ENCODE peak calls at places on chromosomes 6 and 20, in seven cellular contexts. One of them, this sample, is unnamed.

GRCh38 chr6:82144007-82144851 is 103.3 kb downstream of the IBTK start:
- DNase-seq in neuronal stem cell: no peak
- DNase-seq in IMR-90: peak; percentile 98
- DNase-seq in H9: no peak
- DNase-seq in mesendoderm: peak; percentile 6
- DNase-seq in mesenchymal stem cell: peak; percentile 98
- DNase-seq in H1: no peak
- DNase-seq in this sample: peak; percentile 81

GRCh38 chr20:25539742-25540201 is 45.6 kb downstream of the NINL start:
- DNase-seq in H1: no peak
- DNase-seq in H9: no peak
- DNase-seq in neuronal stem cell: no peak
- DNase-seq in IMR-90: peak; percentile 52
- DNase-seq in mesendoderm: no peak
- DNase-seq in mesenchymal stem cell: no peak
- DNase-seq in this sample: no peak

GRCh38 chr20:57258055-57258454 is 8.4 kb downstream of the BMP7 start:
- DNase-seq in H9: no peak
- DNase-seq in H1: no peak
- DNase-seq in neuronal stem cell: no peak
- DNase-seq in mesenchymal stem cell: no peak
- DNase-seq in IMR-90: no peak
- DNase-seq in mesendoderm: no peak
- DNase-seq in this sample: no peak

GRCh38 chr6:36129889-36130671 is at the start of gene MAPK13:
- DNase-seq in mesendoderm: peak; percentile 19
- DNase-seq in IMR-90: peak; percentile 40
- DNase-seq in H1: no peak
- DNase-seq in H9: peak; percentile 59
- DNase-seq in mesenchymal stem cell: peak; percentile 64
- DNase-seq in neuronal stem cell: no peak
- DNase-seq in this sample: no peak

GRCh38 chr6:137904822-137905617 is 38.0 kb downstream of the TNFAIP3 start:
- DNase-seq in IMR-90: no peak
- DNase-seq in mesendoderm: no peak
- DNase-seq in mesenchymal stem cell: no peak
- DNase-seq in neuronal stem cell: no peak
- DNase-seq in H1: no peak
- DNase-seq in H9: no peak
- DNase-seq in this sample: no peak

GRCh38 chr6:52929321-52930164 is 20.0 kb upstream of the GSTA3 start:
- DNase-seq in IMR-90: peak; percentile 93
- DNase-seq in neuronal stem cell: no peak
- DNase-seq in H1: no peak
- DNase-seq in mesenchymal stem cell: peak; percentile 81
- DNase-seq in mesendoderm: no peak
- DNase-seq in H9: no peak
- DNase-seq in this sample: peak; percentile 73

GRCh38 chr20:44547419-44547818 is 25.5 kb upstream of the SERINC3 start:
- DNase-seq in mesendoderm: no peak
- DNase-seq in H1: no peak
- DNase-seq in H9: no peak
- DNase-seq in neuronal stem cell: no peak
- DNase-seq in mesenchymal stem cell: no peak
- DNase-seq in IMR-90: no peak
- DNase-seq in this sample: no peak

GRCh38 chr6:42726485-42727083 is 4.2 kb upstream of the PRPH2 start:
- DNase-seq in IMR-90: peak; percentile 91
- DNase-seq in neuronal stem cell: peak; percentile 74
- DNase-seq in mesenchymal stem cell: peak; percentile 90
- DNase-seq in H1: no peak
- DNase-seq in H9: peak; percentile 65
- DNase-seq in mesendoderm: peak; percentile 85
- DNase-seq in this sample: peak; percentile 56

GRCh38 chr20:3080939-3081388 is 3.6 kb downstream of the AVP start:
- DNase-seq in mesenchymal stem cell: no peak
- DNase-seq in H1: no peak
- DNase-seq in IMR-90: peak; percentile 18
- DNase-seq in H9: no peak
- DNase-seq in neuronal stem cell: no peak
- DNase-seq in mesendoderm: no peak
- DNase-seq in this sample: no peak

GRCh38 chr6:160116411-160116810 is 5.2 kb upstream of the SLC22A1 start:
- DNase-seq in H9: peak; percentile 12
- DNase-seq in mesendoderm: no peak
- DNase-seq in neuronal stem cell: no peak
- DNase-seq in IMR-90: no peak
- DNase-seq in H1: no peak
- DNase-seq in mesenchymal stem cell: no peak
- DNase-seq in this sample: no peak

GRCh38 chr6:136226027-136226673 is 24.0 kb downstream of the MTFR2 start:
- DNase-seq in mesenchymal stem cell: peak; percentile 70
- DNase-seq in H1: no peak
- DNase-seq in mesendoderm: peak; percentile 45
- DNase-seq in IMR-90: peak; percentile 67
- DNase-seq in H9: peak; percentile 36
- DNase-seq in neuronal stem cell: peak; percentile 42
- DNase-seq in this sample: peak; percentile 31

GRCh38 chr6:10272591-10272990 is 142.3 kb downstream of the TFAP2A start:
- DNase-seq in mesenchymal stem cell: no peak
- DNase-seq in IMR-90: no peak
- DNase-seq in H9: no peak
- DNase-seq in mesendoderm: no peak
- DNase-seq in neuronal stem cell: no peak
- DNase-seq in H1: no peak
- DNase-seq in this sample: no peak

GRCh38 chr6:163944897-163945296 is 530.4 kb downstream of the QKI start:
- DNase-seq in IMR-90: no peak
- DNase-seq in mesendoderm: peak; percentile 33
- DNase-seq in H1: no peak
- DNase-seq in H9: no peak
- DNase-seq in neuronal stem cell: no peak
- DNase-seq in mesenchymal stem cell: no peak
- DNase-seq in this sample: no peak

GRCh38 chr20:50762435-50763201 is 31.2 kb downstream of the PARD6B start:
- DNase-seq in IMR-90: peak; percentile 76
- DNase-seq in H9: no peak
- DNase-seq in mesendoderm: no peak
- DNase-seq in H1: no peak
- DNase-seq in neuronal stem cell: no peak
- DNase-seq in mesenchymal stem cell: no peak
- DNase-seq in this sample: peak; percentile 64

GRCh38 chr20:20199338-20200160 is 147.2 kb downstream of the CFAP61 start:
- DNase-seq in H1: no peak
- DNase-seq in IMR-90: no peak
- DNase-seq in mesenchymal stem cell: no peak
- DNase-seq in H9: no peak
- DNase-seq in mesendoderm: peak; percentile 43
- DNase-seq in neuronal stem cell: no peak
- DNase-seq in this sample: no peak

GRCh38 chr6:114342826-114343781 is at the start of gene HS3ST5:
- DNase-seq in mesendoderm: peak; percentile 92
- DNase-seq in H9: peak; percentile 88
- DNase-seq in mesenchymal stem cell: peak; percentile 48
- DNase-seq in H1: no peak
- DNase-seq in IMR-90: peak; percentile 8
- DNase-seq in neuronal stem cell: peak; percentile 70
- DNase-seq in this sample: no peak

GRCh38 chr6:133567656-133568055 is 321.3 kb upstream of the TCF21 start:
- DNase-seq in mesenchymal stem cell: no peak
- DNase-seq in H9: no peak
- DNase-seq in IMR-90: peak; percentile 76
- DNase-seq in H1: no peak
- DNase-seq in mesendoderm: no peak
- DNase-seq in neuronal stem cell: no peak
- DNase-seq in this sample: no peak

GRCh38 chr6:163188746-163189145 is 225.8 kb upstream of the QKI start:
- DNase-seq in mesendoderm: no peak
- DNase-seq in H1: no peak
- DNase-seq in IMR-90: no peak
- DNase-seq in neuronal stem cell: no peak
- DNase-seq in mesenchymal stem cell: no peak
- DNase-seq in H9: no peak
- DNase-seq in this sample: peak; percentile 45

GRCh38 chr6:108651781-108652227 is 91.1 kb downstream of the FOXO3 start:
- DNase-seq in IMR-90: peak; percentile 92
- DNase-seq in H9: no peak
- DNase-seq in neuronal stem cell: no peak
- DNase-seq in mesendoderm: no peak
- DNase-seq in H1: no peak
- DNase-seq in mesenchymal stem cell: peak; percentile 39
- DNase-seq in this sample: no peak

GRCh38 chr6:14917101-14917500 is 328.8 kb upstream of the JARID2 start:
- DNase-seq in H9: no peak
- DNase-seq in H1: no peak
- DNase-seq in mesendoderm: no peak
- DNase-seq in IMR-90: peak; percentile 78
- DNase-seq in mesenchymal stem cell: peak; percentile 72
- DNase-seq in neuronal stem cell: no peak
- DNase-seq in this sample: peak; percentile 47

GRCh38 chr20:34575271-34575670 is 16.8 kb downstream of the MAP1LC3A start:
- DNase-seq in neuronal stem cell: no peak
- DNase-seq in H1: no peak
- DNase-seq in H9: no peak
- DNase-seq in mesendoderm: no peak
- DNase-seq in mesenchymal stem cell: no peak
- DNase-seq in IMR-90: no peak
- DNase-seq in this sample: no peak

GRCh38 chr6:158338311-158339112 is 26.2 kb downstream of the TULP4 start:
- DNase-seq in neuronal stem cell: no peak
- DNase-seq in H9: no peak
- DNase-seq in IMR-90: no peak
- DNase-seq in H1: no peak
- DNase-seq in mesenchymal stem cell: no peak
- DNase-seq in mesendoderm: no peak
- DNase-seq in this sample: no peak

GRCh38 chr6:36886948-36887347 is 1.2 kb downstream of the C6orf89 start:
- DNase-seq in mesenchymal stem cell: no peak
- DNase-seq in neuronal stem cell: no peak
- DNase-seq in IMR-90: no peak
- DNase-seq in H1: no peak
- DNase-seq in H9: no peak
- DNase-seq in mesendoderm: no peak
- DNase-seq in this sample: peak; percentile 77

DNA sequence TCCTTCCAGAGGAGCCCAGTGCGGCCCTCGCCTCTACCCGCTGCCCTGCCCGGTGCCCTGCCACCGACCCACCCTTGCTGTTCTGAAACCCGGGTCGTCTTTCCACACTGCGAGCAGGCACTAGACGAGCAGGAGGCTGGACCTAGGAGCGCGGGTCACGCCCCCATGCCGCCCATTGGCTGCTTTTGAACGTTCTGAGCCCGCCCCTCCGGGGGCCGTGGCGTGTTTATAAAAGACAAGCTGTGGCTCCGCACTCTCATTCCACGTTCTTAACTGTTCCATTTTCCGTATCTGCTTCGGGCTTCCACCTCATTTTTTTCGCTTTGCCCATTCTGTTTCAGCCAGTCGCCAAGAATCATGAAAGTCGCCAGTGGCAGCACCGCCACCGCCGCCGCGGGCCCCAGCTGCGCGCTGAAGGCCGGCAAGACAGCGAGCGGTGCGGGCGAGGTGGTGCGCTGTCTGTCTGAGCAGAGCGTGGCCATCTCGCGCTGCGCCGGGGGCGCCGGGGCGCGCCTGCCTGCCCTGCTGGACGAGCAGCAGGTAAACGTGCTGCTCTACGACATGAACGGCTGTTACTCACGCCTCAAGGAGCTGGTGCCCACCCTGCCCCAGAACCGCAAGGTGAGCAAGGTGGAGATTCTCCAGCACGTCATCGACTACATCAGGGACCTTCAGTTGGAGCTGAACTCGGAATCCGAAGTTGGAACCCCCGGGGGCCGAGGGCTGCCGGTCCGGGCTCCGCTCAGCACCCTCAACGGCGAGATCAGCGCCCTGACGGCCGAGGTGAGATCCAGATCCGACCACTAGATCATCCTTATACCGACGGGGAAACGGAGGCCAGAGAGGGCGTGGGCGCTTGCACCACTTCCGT is at the start of gene ID1:
- DNase-seq in mesenchymal stem cell: peak; percentile 100
- DNase-seq in mesendoderm: peak; percentile 99
- DNase-seq in IMR-90: peak; percentile 93
- DNase-seq in H9: peak; percentile 94
- DNase-seq in H1: peak; percentile 84
- DNase-seq in neuronal stem cell: peak; percentile 90
- DNase-seq in this sample: peak; percentile 95
- H3K4me1 ChIP-seq in mesenchymal stem cell: peaks cover 31% of the 10 kb centered on the region
- H3K4me1 ChIP-seq in mesendoderm: peaks cover 3% of the 10 kb centered on the region
- H3K4me1 ChIP-seq in IMR-90: peaks cover 21% of the 10 kb centered on the region
- H3K4me1 ChIP-seq in H9: peaks cover 5% of the 10 kb centered on the region
- H3K4me1 ChIP-seq in H1: peaks cover 31% of the 10 kb centered on the region
- H3K4me1 ChIP-seq in neuronal stem cell: peaks cover 40% of the 10 kb centered on the region
- H3K4me1 ChIP-seq in this sample: peaks cover 13% of the 10 kb centered on the region

GRCh38 chr6:16409531-16410441 is 171.4 kb downstream of the GMPR start:
- DNase-seq in H9: peak; percentile 62
- DNase-seq in mesenchymal stem cell: peak; percentile 52
- DNase-seq in IMR-90: peak; percentile 45
- DNase-seq in neuronal stem cell: peak; percentile 38
- DNase-seq in H1: peak; percentile 21
- DNase-seq in mesendoderm: peak; percentile 73
- DNase-seq in this sample: peak; percentile 83
- H4K8ac ChIP-seq in H9: no peak overlapping the region
- H4K8ac ChIP-seq in mesenchymal stem cell: no peak overlapping the region
- H4K8ac ChIP-seq in IMR-90: no peak overlapping the region
- H4K8ac ChIP-seq in neuronal stem cell: no peak overlapping the region
- H4K8ac ChIP-seq in H1: no peak overlapping the region
- H4K8ac ChIP-seq in mesendoderm: no peak overlapping the region
- H4K8ac ChIP-seq in this sample: no peak overlapping the region

DNA sequence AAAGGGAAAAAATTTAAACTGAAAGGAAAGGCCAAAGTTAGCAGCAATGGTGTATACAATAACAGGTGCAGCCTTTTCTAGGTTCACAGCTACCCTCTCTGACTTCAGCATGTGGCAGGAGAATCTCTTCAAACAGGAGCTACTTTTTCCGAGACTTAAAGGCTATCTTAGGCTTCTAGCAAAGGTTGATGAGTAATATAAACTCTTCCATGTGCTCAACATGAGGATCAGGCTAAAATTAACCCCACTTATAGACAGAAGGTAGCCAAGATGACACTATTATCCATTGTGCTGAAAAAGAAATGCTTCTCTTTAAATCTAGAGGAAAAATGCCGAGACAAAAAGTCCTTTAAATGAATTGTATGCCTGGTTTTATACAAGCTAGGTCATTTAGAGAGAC is 216.6 kb upstream of the CITED2 start:
- DNase-seq in H1: no peak
- DNase-seq in IMR-90: peak; percentile 63
- DNase-seq in H9: no peak
- DNase-seq in mesendoderm: no peak
- DNase-seq in neuronal stem cell: no peak
- DNase-seq in mesenchymal stem cell: peak; percentile 70
- DNase-seq in this sample: no peak
- H3K4me1 ChIP-seq in H1: no peaks in the 10 kb centered on the region
- H3K4me1 ChIP-seq in IMR-90: peaks cover 11% of the 10 kb centered on the region
- H3K4me1 ChIP-seq in H9: no peaks in the 10 kb centered on the region
- H3K4me1 ChIP-seq in mesendoderm: peaks cover 4% of the 10 kb centered on the region
- H3K4me1 ChIP-seq in neuronal stem cell: peaks cover 4% of the 10 kb centered on the region
- H3K4me1 ChIP-seq in mesenchymal stem cell: peaks cover 5% of the 10 kb centered on the region
- H3K4me1 ChIP-seq in this sample: peaks cover 6% of the 10 kb centered on the region

GRCh38 chr20:35600176-35600995 is 15.2 kb upstream of the SPAG4 start:
- DNase-seq in H9: peak; percentile 71
- DNase-seq in H1: no peak
- DNase-seq in neuronal stem cell: no peak
- DNase-seq in mesendoderm: no peak
- DNase-seq in mesenchymal stem cell: no peak
- DNase-seq in IMR-90: no peak
- DNase-seq in this sample: no peak
- H4K8ac ChIP-seq in H9: no peak overlapping the region
- H4K8ac ChIP-seq in H1: no peak overlapping the region
- H4K8ac ChIP-seq in neuronal stem cell: no peak overlapping the region
- H4K8ac ChIP-seq in mesendoderm: no peak overlapping the region
- H4K8ac ChIP-seq in mesenchymal stem cell: no peak overlapping the region
- H4K8ac ChIP-seq in IMR-90: no peak overlapping the region
- H4K8ac ChIP-seq in this sample: no peak overlapping the region

GRCh38 chr20:17320456-17320855 is 93.6 kb downstream of the PCSK2 start:
- DNase-seq in IMR-90: no peak
- DNase-seq in neuronal stem cell: no peak
- DNase-seq in H9: no peak
- DNase-seq in mesendoderm: no peak
- DNase-seq in mesenchymal stem cell: no peak
- DNase-seq in H1: no peak
- DNase-seq in this sample: no peak
- H3K4me1 ChIP-seq in IMR-90: no peaks in the 10 kb centered on the region
- H3K4me1 ChIP-seq in neuronal stem cell: no peaks in the 10 kb centered on the region
- H3K4me1 ChIP-seq in H9: no peaks in the 10 kb centered on the region
- H3K4me1 ChIP-seq in mesendoderm: no peaks in the 10 kb centered on the region
- H3K4me1 ChIP-seq in mesenchymal stem cell: no peaks in the 10 kb centered on the region
- H3K4me1 ChIP-seq in H1: peaks cover 2% of the 10 kb centered on the region
- H3K4me1 ChIP-seq in this sample: no peaks in the 10 kb centered on the region

This sample was measured in trophoblast cell.